ENCODE peak calls at places on chromosomes 5 and 9, in nine cellular contexts. C, A, J, G, V, M, F, Q and K are unnamed samples.

GRCh38 chr5:64295100-64295499 is 129.5 kb downstream of the RNF180 start:
- DNase-seq in V (no peak), J (no peak), A (no peak), G (no peak), C (no peak), F (no peak), Q (no peak), M (no peak), K (no peak)

GRCh38 chr5:178293400-178293799 is 60.8 kb upstream of the PHYKPL start:
- DNase-seq in G (peak), A (no peak), C (no peak), Q (no peak), M (no peak), F (no peak), J (peak), V (no peak), K (no peak)

GRCh38 chr5:150320048-150320555 is 17.4 kb upstream of the ARSI start:
- DNase-seq in V (peak), A (no peak), J (no peak), Q (no peak), G (no peak), M (peak), F (no peak), C (no peak), K (peak)

GRCh38 chr5:16934669-16935068 is 1.4 kb downstream of the MYO10 start:
- DNase-seq in F (no peak), M (no peak), J (no peak), V (no peak), A (no peak), C (no peak), G (no peak), Q (no peak), K (no peak)

GRCh38 chr5:34790087-34790486 is 48.9 kb upstream of the TTC23L start:
- DNase-seq in C (no peak), Q (no peak), V (no peak), G (no peak), M (no peak), F (no peak), A (no peak), J (no peak), K (no peak)

GRCh38 chr5:125409496-125410351 is 663.3 kb upstream of the ZNF608 start:
- DNase-seq in C (no peak), Q (no peak), V (no peak), M (no peak), G (no peak), A (no peak), J (no peak), F (no peak), K (no peak)

GRCh38 chr5:80662108-80662507 is 7.3 kb upstream of the DHFR start:
- DNase-seq in J (no peak), F (no peak), M (no peak), G (no peak), V (no peak), A (no peak), C (no peak), Q (no peak), K (no peak)

GRCh38 chr5:93653716-93654115 is 70.7 kb downstream of the NR2F1 start:
- DNase-seq in A (no peak), Q (no peak), C (no peak), M (no peak), V (no peak), G (no peak), F (no peak), J (no peak), K (no peak)

GRCh38 chr9:127561491-127562270 is 50.4 kb upstream of the STXBP1 start:
- DNase-seq in M (peak), Q (no peak), F (no peak), A (no peak), C (peak), J (peak), V (peak), G (peak), K (peak)

GRCh38 chr5:60410427-60410826 is 289.5 kb downstream of the DEPDC1B start:
- DNase-seq in M (no peak), F (no peak), J (no peak), G (no peak), V (peak), C (peak), Q (no peak), A (no peak), K (peak)

GRCh38 chr9:9494334-9494733 is 1118.5 kb downstream of the PTPRD start:
- DNase-seq in Q (no peak), C (no peak), V (no peak), A (no peak), M (no peak), F (no peak), G (no peak), J (no peak), K (no peak)

GRCh38 chr5:126228934-126229333 is 194.3 kb upstream of the GRAMD2B start:
- DNase-seq in V (no peak), J (peak), Q (no peak), C (no peak), F (no peak), A (no peak), G (no peak), M (no peak), K (no peak)

GRCh38 chr5:14206028-14206725 is 63.0 kb downstream of the TRIO start:
- DNase-seq in G (no peak), M (no peak), J (no peak), C (no peak), Q (no peak), V (no peak), F (no peak), A (no peak), K (no peak)
- H3K27ac ChIP-seq in G (no peak), M (no peak), J (no peak), C (peak), Q (no peak), V (peak), F (no peak), A (no peak), K (peak)

GRCh38 chr9:132044176-132044880 is 35.3 kb downstream of the MED27 start:
- DNase-seq in A (no peak), M (no peak), G (no peak), C (no peak), Q (no peak), F (no peak), J (no peak), V (no peak), K (no peak)

GRCh38 chr9:132042324-132042723 is 37.3 kb downstream of the MED27 start:
- DNase-seq in C (no peak), F (no peak), A (no peak), J (no peak), M (no peak), G (no peak), V (peak), Q (no peak), K (no peak)

GRCh38 chr9:132046456-132046855 is 33.2 kb downstream of the MED27 start:
- DNase-seq in G (no peak), C (no peak), Q (no peak), A (no peak), F (no peak), V (peak), M (no peak), J (no peak), K (no peak)

GRCh38 chr9:132041825-132042224 is 37.8 kb downstream of the MED27 start:
- DNase-seq in F (no peak), Q (no peak), M (no peak), V (no peak), J (no peak), A (no peak), C (no peak), G (no peak), K (no peak)

DNA sequence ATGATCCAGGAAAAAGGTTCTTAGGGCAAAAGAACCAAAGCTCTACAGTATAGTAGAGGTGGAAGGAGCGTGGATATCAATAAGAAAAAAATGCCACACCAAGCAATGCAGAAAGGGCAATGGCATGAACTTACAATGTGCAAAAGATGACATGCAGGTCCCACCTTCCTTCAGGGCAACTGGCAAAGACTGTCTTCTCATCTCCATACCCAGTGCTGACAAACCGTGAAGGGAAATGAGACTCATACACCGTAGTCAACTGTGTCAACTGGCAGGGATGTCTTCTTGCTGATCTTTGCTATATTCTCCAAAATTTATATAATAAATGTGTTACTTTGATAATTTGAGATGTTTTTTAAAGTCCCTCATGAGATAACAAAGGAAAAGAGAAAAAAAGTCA is 36.0 kb downstream of the MED27 start:
- DNase-seq in V (no peak), G (no peak), J (no peak), M (no peak), Q (no peak), A (no peak), F (no peak), C (no peak), K (no peak)
- H3K27ac ChIP-seq in V (no peak), G (no peak), J (no peak), M (no peak), Q (no peak), A (no peak), F (no peak), C (no peak), K (no peak)

GRCh38 chr5:170397059-170397458 is 7.9 kb upstream of the KCNMB1 start:
- DNase-seq in G (no peak), V (no peak), C (no peak), Q (no peak), J (no peak), F (no peak), M (no peak), A (no peak), K (no peak)

GRCh38 chr5:170389250-170389902 is at the start of gene KCNMB1:
- DNase-seq in A (no peak), M (no peak), G (peak), Q (no peak), J (no peak), V (no peak), F (no peak), C (no peak), K (no peak)

GRCh38 chr5:170390472-170390871 is 1.3 kb upstream of the KCNMB1 start:
- DNase-seq in V (no peak), J (no peak), A (no peak), C (no peak), Q (no peak), M (no peak), G (no peak), F (no peak), K (no peak)

GRCh38 chr5:170393958-170394357 is 4.8 kb upstream of the KCNMB1 start:
- DNase-seq in V (no peak), Q (no peak), M (no peak), A (no peak), G (no peak), J (no peak), C (no peak), F (no peak), K (no peak)

DNA sequence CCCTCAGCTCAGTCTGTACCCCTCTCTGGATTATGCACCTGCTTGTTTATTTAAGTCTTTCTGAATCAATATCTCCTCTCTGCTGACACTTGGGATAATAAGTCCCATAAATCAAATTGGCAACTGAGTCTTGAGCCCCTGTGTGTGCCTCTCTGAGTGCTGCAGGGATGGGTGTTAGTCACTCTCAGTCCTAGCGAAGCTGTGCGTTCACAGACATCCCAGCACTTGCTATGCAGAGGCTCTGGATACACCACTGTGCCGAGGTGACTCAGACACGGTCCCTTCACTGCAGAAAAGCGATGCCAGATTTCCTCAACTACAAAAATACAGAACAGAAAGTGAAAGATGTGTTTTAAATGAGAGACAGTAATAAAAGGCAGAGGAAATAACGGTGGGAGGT is 4.1 kb upstream of the KCNMB1 start:
- DNase-seq in J (no peak), C (no peak), V (peak), Q (peak), M (no peak), A (no peak), G (no peak), F (no peak), K (no peak)
- H3K27ac ChIP-seq in J (no peak), C (no peak), V (no peak), Q (peak), M (no peak), A (no peak), G (no peak), F (no peak), K (no peak)

GRCh38 chr9:14393382-14393781 is 79.4 kb upstream of the NFIB start:
- DNase-seq in V (no peak), M (no peak), G (no peak), A (no peak), Q (no peak), J (no peak), F (no peak), C (no peak), K (no peak)
- H3K27ac ChIP-seq in V (no peak), M (no peak), G (no peak), A (no peak), Q (no peak), J (no peak), F (no peak), C (no peak), K (no peak)